ENCODE peak calls at places on chromosomes 2 and 18, in eight cellular contexts. H is right cardiac atrium, T is RWPE1, J is A549, U is fibroblast of lung, I is upper lobe of right lung, M is coronary artery, P is caudate nucleus. Y is an unnamed sample.

GRCh38 chr2:62569907-62570793 is 64.2 kb upstream of the TMEM17 start:
- DNase-seq in U (no peak), P (no peak), M (no peak), H (no peak), T (no peak), I (no peak), J (peak; percentile 99), Y (no peak)

GRCh38 chr2:177900091-177900490 is 172.5 kb downstream of the PDE11A start:
- DNase-seq in T (peak; percentile 57), J (no peak), H (no peak), U (no peak), I (no peak), P (no peak), M (no peak), Y (no peak)

GRCh38 chr18:26700201-26700600 is 151.8 kb upstream of the KCTD1 start:
- DNase-seq in M (no peak), J (no peak), P (no peak), U (no peak), T (no peak), I (no peak), H (no peak), Y (no peak)

GRCh38 chr2:14996306-14997014 is 363.9 kb downstream of the LRATD1 start:
- DNase-seq in P (peak; percentile 46), J (no peak), M (no peak), I (no peak), H (no peak), U (no peak), T (no peak), Y (no peak)

GRCh38 chr18:12307251-12307736 is 747 bp upstream of the TUBB6 start:
- DNase-seq in U (peak; percentile 79), I (no peak), T (no peak), J (no peak), P (no peak), M (no peak), H (peak; percentile 72), Y (peak; percentile 88)

GRCh38 chr2:19810637-19811036 is 91.1 kb downstream of the TTC32 start:
- DNase-seq in I (no peak), U (peak; percentile 34), T (no peak), J (no peak), M (no peak), P (peak; percentile 44), H (peak; percentile 20), Y (no peak)

GRCh38 chr2:86290596-86291327 is 46.7 kb downstream of the REEP1 start:
- DNase-seq in I (peak; percentile 6), J (peak; percentile 14), M (no peak), P (no peak), T (no peak), H (no peak), U (no peak), Y (no peak)

GRCh38 chr2:152344561-152345195 is 9.7 kb downstream of the FMNL2 start:
- DNase-seq in J (no peak), H (no peak), U (no peak), T (no peak), P (no peak), I (no peak), M (no peak), Y (no peak)

DNA sequence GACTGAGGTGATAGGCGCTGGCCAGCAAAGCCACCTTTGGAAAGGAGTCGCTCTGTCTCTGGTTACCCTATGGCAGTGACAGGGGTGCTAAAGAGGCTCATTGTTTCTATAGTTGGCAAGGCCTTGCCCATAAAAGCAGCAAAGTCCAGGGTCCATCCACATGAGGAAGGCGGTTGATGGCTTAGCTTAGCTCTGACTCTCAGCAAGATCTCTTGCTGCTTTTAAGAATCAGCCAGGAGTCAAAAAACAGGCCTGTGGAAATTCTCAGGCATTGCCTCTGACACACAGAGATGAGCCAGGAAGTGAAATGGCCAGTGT is 57.8 kb upstream of the CYP26B1 start:
- DNase-seq in P (no peak), I (no peak), M (no peak), T (no peak), U (no peak), J (no peak), H (no peak), Y (no peak)
- H3K27ac ChIP-seq in P (no peak overlapping the region), I (no peak overlapping the region), M (no peak overlapping the region), T (no peak overlapping the region), U (no peak overlapping the region), J (peak overlapping the region; percentile 61), H (peak overlapping the region; percentile 87), Y (peak overlapping the region; percentile 35)

DNA sequence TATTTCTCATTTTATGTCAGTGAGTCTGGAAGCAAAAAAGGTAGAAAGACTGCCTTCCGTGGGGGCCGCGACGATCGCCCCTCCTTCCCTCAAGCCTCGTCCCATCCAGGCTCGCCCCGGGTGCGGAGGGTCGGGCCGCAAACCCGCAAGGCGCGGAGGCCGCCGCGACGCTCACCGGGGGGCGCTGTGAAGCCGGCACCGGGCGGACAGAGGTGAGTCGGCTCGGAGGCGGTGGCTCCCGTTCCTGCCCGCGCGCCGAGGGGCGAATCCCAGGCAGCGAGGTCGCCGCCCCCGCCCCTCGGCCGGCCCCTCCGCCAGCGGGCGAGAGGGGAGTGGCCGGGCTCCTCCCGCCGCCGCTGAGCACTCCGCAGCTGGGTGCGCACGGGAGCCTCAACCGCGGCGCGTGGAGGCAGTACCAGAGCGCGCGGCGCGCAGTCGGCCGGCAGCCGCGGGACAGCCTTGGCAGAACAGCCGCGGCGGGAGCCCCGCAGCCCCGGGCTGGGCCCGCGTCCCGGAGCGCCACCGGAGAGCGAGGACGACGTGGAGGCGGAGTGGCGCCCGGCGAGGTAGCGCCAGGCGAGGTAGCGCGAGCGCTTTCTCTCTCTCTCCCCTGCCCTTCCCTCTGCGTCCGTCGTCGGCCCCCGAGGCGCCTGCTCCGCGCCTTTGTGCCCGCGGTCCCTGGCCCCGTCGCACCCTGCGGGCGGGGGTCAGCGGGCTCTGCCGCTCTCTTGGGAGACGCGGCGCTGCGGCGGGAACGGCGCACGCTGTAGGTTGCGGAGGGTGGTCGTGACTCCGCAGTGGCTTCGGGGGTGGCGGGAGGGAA is at the start of gene MYO1B:
- DNase-seq in M (peak; percentile 79), P (no peak), I (peak; percentile 92), T (peak; percentile 80), H (peak; percentile 69), J (peak; percentile 89), U (peak; percentile 68), Y (peak; percentile 90)
- H3K27ac ChIP-seq in M (peak within 1 kb of the TSS; percentile 71), P (no peak within 1 kb of the TSS), I (peak within 1 kb of the TSS; percentile 85), T (peak within 1 kb of the TSS; percentile 89), H (peak within 1 kb of the TSS; percentile 61), J (peak within 1 kb of the TSS; percentile 89), U (peak within 1 kb of the TSS; percentile 80), Y (peak within 1 kb of the TSS; percentile 83)

GRCh38 chr2:12452211-12452610 is 264.5 kb upstream of the TRIB2 start:
- DNase-seq in P (no peak), H (no peak), U (peak; percentile 97), M (no peak), T (no peak), J (no peak), I (no peak), Y (no peak)
- H3K27ac ChIP-seq in P (no peak overlapping the region), H (no peak overlapping the region), U (peak overlapping the region; percentile 26), M (no peak overlapping the region), T (no peak overlapping the region), J (no peak overlapping the region), I (peak overlapping the region; percentile 28), Y (no peak overlapping the region)

GRCh38 chr2:88608184-88608583 is 19.1 kb downstream of the EIF2AK3 start:
- DNase-seq in H (no peak), J (no peak), U (no peak), P (no peak), M (no peak), I (no peak), T (no peak), Y (no peak)
- H3K27ac ChIP-seq in H (no peak overlapping the region), J (no peak overlapping the region), U (no peak overlapping the region), P (no peak overlapping the region), M (no peak overlapping the region), I (no peak overlapping the region), T (peak overlapping the region; percentile 79), Y (no peak overlapping the region)

GRCh38 chr18:74455386-74455785 is 1.7 kb downstream of the DIPK1C start:
- DNase-seq in T (no peak), I (no peak), U (no peak), M (no peak), P (no peak), J (no peak), H (no peak), Y (no peak)

GRCh38 chr18:74456017-74456408 is 1.1 kb downstream of the DIPK1C start:
- DNase-seq in P (no peak), U (no peak), T (no peak), M (no peak), J (no peak), I (no peak), H (no peak), Y (no peak)

GRCh38 chr18:74453642-74454198 is 3.4 kb downstream of the DIPK1C start:
- DNase-seq in H (no peak), P (no peak), I (no peak), T (no peak), M (no peak), U (no peak), J (no peak), Y (no peak)

GRCh38 chr18:74453011-74453571 is 4.0 kb downstream of the DIPK1C start:
- DNase-seq in J (no peak), H (no peak), M (no peak), U (no peak), I (no peak), T (no peak), P (no peak), Y (no peak)

GRCh38 chr18:74454279-74454741 is 2.8 kb downstream of the DIPK1C start:
- DNase-seq in M (no peak), H (no peak), J (no peak), I (no peak), P (peak; percentile 89), U (no peak), T (no peak), Y (no peak)
- H3K27ac ChIP-seq in M (no peak overlapping the region), H (no peak overlapping the region), J (no peak overlapping the region), I (no peak overlapping the region), P (peak overlapping the region; percentile 88), U (no peak overlapping the region), T (no peak overlapping the region), Y (no peak overlapping the region)

GRCh38 chr18:58528011-58528367 is 100.9 kb downstream of the ALPK2 start:
- DNase-seq in I (no peak), T (no peak), U (no peak), P (no peak), H (no peak), J (no peak), M (no peak), Y (no peak)
- H3K27ac ChIP-seq in I (no peak overlapping the region), T (no peak overlapping the region), U (no peak overlapping the region), P (no peak overlapping the region), H (no peak overlapping the region), J (peak overlapping the region; percentile 100), M (no peak overlapping the region), Y (peak overlapping the region; percentile 28)

DNA sequence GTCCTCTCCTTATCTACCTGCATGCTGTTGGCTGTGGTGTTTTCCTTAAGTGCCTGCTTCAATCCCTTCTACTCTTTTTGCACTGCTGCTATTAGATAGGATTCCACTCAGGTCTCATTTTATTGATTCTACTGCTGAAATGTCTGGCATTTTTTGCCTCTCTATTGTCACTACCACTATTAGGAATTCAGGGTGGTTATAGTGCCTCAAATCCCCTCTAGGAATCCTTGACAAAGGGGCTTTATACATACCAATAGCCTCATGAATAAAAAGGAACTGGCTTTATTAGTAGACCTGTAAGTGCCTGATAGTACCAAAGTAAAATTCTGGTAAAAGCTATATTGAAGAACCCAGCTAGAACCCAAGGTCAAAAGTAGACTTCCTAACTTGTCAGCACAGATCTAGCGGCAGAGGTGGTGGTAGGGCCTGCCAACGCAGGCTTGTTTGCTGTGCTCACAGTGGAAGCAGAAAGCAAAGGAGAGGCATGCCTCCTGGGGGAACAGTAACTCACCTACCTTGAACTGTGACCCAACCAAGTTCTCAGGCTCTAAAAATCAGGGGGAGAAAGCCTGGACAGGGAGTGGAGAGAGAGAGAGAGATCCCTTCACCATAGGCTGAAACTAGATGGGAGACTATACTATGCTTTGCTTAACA is 200.8 kb downstream of the RAB3GAP1 start:
- DNase-seq in P (no peak), H (no peak), T (no peak), I (no peak), U (no peak), J (no peak), M (no peak), Y (no peak)
- H3K27ac ChIP-seq in P (no peak overlapping the region), H (no peak overlapping the region), T (no peak overlapping the region), I (no peak overlapping the region), U (no peak overlapping the region), J (no peak overlapping the region), M (no peak overlapping the region), Y (no peak overlapping the region)